ENCODE peak calls at places on chromosomes 1 and 21, in six cellular contexts. Q, Z, H, V, W and D are unnamed samples.

GRCh38 chr1:179881642-179882252 is 338 bp upstream of the TOR1AIP1 start:
- DNase-seq in V (peak; percentile 96), W (no peak), H (peak; percentile 82), Z (peak; percentile 80), Q (no peak), D (peak; percentile 74)

GRCh38 chr1:22261580-22261979 is 118.7 kb upstream of the WNT4 start:
- DNase-seq in W (no peak), Z (peak; percentile 40), Q (no peak), H (no peak), V (no peak), D (no peak)

GRCh38 chr1:1981142-1981500 is 22.5 kb downstream of the CFAP74 start:
- DNase-seq in H (no peak), Z (no peak), V (no peak), Q (no peak), W (no peak), D (no peak)

GRCh38 chr1:59261537-59261936 is 35.4 kb upstream of the FGGY start:
- DNase-seq in H (no peak), W (no peak), V (no peak), Q (no peak), Z (no peak), D (no peak)

GRCh38 chr1:43622471-43622870 is 27.5 kb upstream of the KDM4A start:
- DNase-seq in Q (no peak), Z (no peak), H (no peak), V (peak; percentile 40), W (no peak), D (no peak)

GRCh38 chr1:11062965-11063401 is 3.2 kb upstream of the SRM start:
- DNase-seq in W (no peak), V (peak; percentile 84), Q (peak; percentile 81), H (no peak), Z (no peak), D (no peak)

GRCh38 chr1:37828410-37829074 is 20.5 kb upstream of the YRDC start:
- DNase-seq in Z (peak; percentile 80), V (no peak), H (no peak), W (no peak), Q (no peak), D (no peak)

GRCh38 chr1:96565546-96565945 is 156.0 kb upstream of the PTBP2 start:
- DNase-seq in Z (no peak), V (no peak), H (no peak), W (no peak), Q (no peak), D (no peak)

GRCh38 chr1:118082984-118083383 is 102.0 kb downstream of the SPAG17 start:
- DNase-seq in Q (no peak), V (no peak), H (no peak), W (no peak), Z (no peak), D (no peak)

GRCh38 chr1:37036667-37037053 is 2.3 kb upstream of the GRIK3 start:
- DNase-seq in W (no peak), V (no peak), Z (no peak), H (no peak), Q (no peak), D (no peak)

GRCh38 chr21:42514883-42515228 is 1.2 kb downstream of the SLC37A1 start:
- DNase-seq in H (no peak), Z (peak; percentile 40), V (no peak), W (no peak), Q (no peak), D (no peak)

GRCh38 chr1:21669287-21670058 is at the start of gene RAP1GAP:
- DNase-seq in W (peak; percentile 25), Q (no peak), Z (peak; percentile 44), H (peak; percentile 73), V (no peak), D (peak; percentile 41)

GRCh38 chr1:165697491-165697880 is 876 bp downstream of the ALDH9A1 start:
- DNase-seq in V (no peak), H (no peak), W (no peak), Z (peak; percentile 23), Q (no peak), D (no peak)

GRCh38 chr1:109886827-109887226 is 23.8 kb upstream of the CSF1 start:
- DNase-seq in Z (no peak), Q (no peak), V (no peak), W (no peak), H (no peak), D (no peak)

GRCh38 chr1:112502827-112503226 is 5.9 kb upstream of the WNT2B start:
- DNase-seq in Q (no peak), V (no peak), H (peak; percentile 58), W (no peak), Z (no peak), D (no peak)

GRCh38 chr1:12604114-12604874 is 13.7 kb downstream of the DHRS3 start:
- DNase-seq in V (peak; percentile 93), H (no peak), W (no peak), Q (peak; percentile 33), Z (peak; percentile 92), D (no peak)

GRCh38 chr1:37997256-37998088 is 7.7 kb upstream of the SF3A3 start:
- DNase-seq in W (no peak), V (no peak), H (no peak), Q (no peak), Z (no peak), D (no peak)

GRCh38 chr1:39701092-39701460 is 9.8 kb upstream of the HPCAL4 start:
- DNase-seq in W (no peak), Z (peak; percentile 62), V (peak; percentile 46), Q (peak; percentile 100), H (no peak), D (no peak)

GRCh38 chr1:35633526-35633925 is 7.8 kb downstream of the PSMB2 start:
- DNase-seq in Q (no peak), W (no peak), V (no peak), Z (no peak), H (no peak), D (no peak)

GRCh38 chr1:39976732-39977131 is 21.8 kb downstream of the MFSD2A start:
- DNase-seq in W (no peak), Z (no peak), V (no peak), H (no peak), Q (no peak), D (no peak)

GRCh38 chr1:46246548-46247432 is 773 bp upstream of the RAD54L start:
- DNase-seq in H (peak; percentile 56), W (peak; percentile 49), V (no peak), Q (no peak), Z (no peak), D (no peak)

GRCh38 chr1:41529621-41530395 is 45.3 kb upstream of the EDN2 start:
- DNase-seq in Z (no peak), W (no peak), V (no peak), H (no peak), Q (no peak), D (no peak)

GRCh38 chr1:39130297-39130696 is 74.2 kb upstream of the MACF1 start:
- DNase-seq in Z (no peak), H (no peak), W (no peak), V (peak; percentile 87), Q (no peak), D (no peak)

GRCh38 chr1:223712184-223712855 is at the start of gene CAPN2:
- DNase-seq in V (peak; percentile 84), W (peak; percentile 54), H (peak; percentile 92), Z (peak; percentile 86), Q (no peak), D (peak; percentile 74)

GRCh38 chr1:84598846-84599741 is 24.9 kb upstream of the CTBS start:
- DNase-seq in V (peak; percentile 94), W (no peak), Q (no peak), H (no peak), Z (no peak), D (no peak)

GRCh38 chr1:32500387-32501209 is 35.7 kb downstream of the ZBTB8B start:
- DNase-seq in V (peak; percentile 53), W (peak; percentile 21), Z (peak; percentile 54), Q (no peak), H (peak; percentile 88), D (peak; percentile 73)

GRCh38 chr1:51728611-51729155 is 111.8 kb downstream of the OSBPL9 start:
- DNase-seq in W (no peak), V (no peak), H (no peak), Z (no peak), Q (no peak), D (peak; percentile 12)